ENCODE peak calls at places on chromosomes 2 and 18, in five cellular contexts. E is mammary epithelial cell; I is sigmoid colon; C is HFF-Myc; X is CD8-positive, alpha-beta T cell. M is an unnamed sample.

GRCh38 chr18:39842042-39842791 is 2112.8 kb upstream of the PIK3C3 start:
- DNase-seq in E (no peak), I (no peak), C (no peak), X (no peak), M (no peak)

GRCh38 chr2:186059096-186059495 is 320.5 kb downstream of the FSIP2 start:
- DNase-seq in E (no peak), I (no peak), C (no peak), X (no peak), M (no peak)

GRCh38 chr2:88857951-88858406 is 166.5 kb downstream of the RPIA start:
- DNase-seq in E (peak; percentile 2), I (no peak), C (peak; percentile 46), X (no peak), M (no peak)

GRCh38 chr18:6885992-6886823 is 156.7 kb downstream of the ARHGAP28 start:
- DNase-seq in E (peak; percentile 32), I (no peak), C (peak; percentile 50), X (no peak), M (peak; percentile 20)

GRCh38 chr18:31624892-31625640 is 33.4 kb downstream of the TTR start:
- DNase-seq in E (no peak), I (no peak), C (no peak), X (no peak), M (no peak)

GRCh38 chr2:25479761-25480160 is 138.0 kb upstream of the DNMT3A start:
- DNase-seq in E (peak; percentile 9), I (no peak), C (no peak), X (no peak), M (no peak)

GRCh38 chr18:58578835-58579560 is 49.9 kb downstream of the ALPK2 start:
- DNase-seq in E (peak; percentile 49), I (no peak), C (no peak), X (no peak), M (peak; percentile 76)

GRCh38 chr2:185188656-185189055 is 549.9 kb upstream of the FSIP2 start:
- DNase-seq in E (no peak), I (no peak), C (no peak), X (no peak), M (no peak)

GRCh38 chr18:506264-506663 is 5.8 kb upstream of the COLEC12 start:
- DNase-seq in E (no peak), I (no peak), C (no peak), X (no peak), M (no peak)

GRCh38 chr2:236346366-236346765 is 82.2 kb upstream of the ASB18 start:
- DNase-seq in E (no peak), I (no peak), C (no peak), X (no peak), M (no peak)

GRCh38 chr2:85887566-85888019 is 1.2 kb downstream of the ST3GAL5 start:
- DNase-seq in E (peak; percentile 56), I (peak; percentile 86), C (no peak), X (peak; percentile 62), M (no peak)

GRCh38 chr2:196823750-196824149 is 14.6 kb upstream of the C2orf66 start:
- DNase-seq in E (peak; percentile 67), I (no peak), C (no peak), X (no peak), M (no peak)

GRCh38 chr2:219453691-219454131 is 19.1 kb downstream of the SPEG start:
- DNase-seq in E (peak; percentile 76), I (peak; percentile 100), C (peak; percentile 86), X (no peak), M (peak; percentile 73)

GRCh38 chr18:42706618-42707017 is 408.9 kb downstream of the RIT2 start:
- DNase-seq in E (peak; percentile 92), I (no peak), C (no peak), X (no peak), M (no peak)

GRCh38 chr2:11750422-11750821 is 4.0 kb downstream of the LPIN1 start:
- DNase-seq in E (peak; percentile 62), I (no peak), C (peak; percentile 67), X (peak; percentile 59), M (no peak)

GRCh38 chr2:43171789-43172188 is 54.6 kb downstream of the ZFP36L2 start:
- DNase-seq in E (no peak), I (peak; percentile 83), C (peak; percentile 51), X (no peak), M (no peak)

GRCh38 chr2:118661184-118661583 is 186.3 kb downstream of the EN1 start:
- DNase-seq in E (no peak), I (no peak), C (no peak), X (no peak), M (no peak)

GRCh38 chr18:76339246-76339620 is 155.8 kb downstream of the ZNF516 start:
- DNase-seq in E (peak; percentile 22), I (no peak), C (no peak), X (no peak), M (no peak)

GRCh38 chr2:108491848-108492247 is 42.4 kb upstream of the LIMS1 start:
- DNase-seq in E (no peak), I (no peak), C (no peak), X (no peak), M (no peak)

GRCh38 chr2:128594953-128595677 is 276.4 kb upstream of the HS6ST1 start:
- DNase-seq in E (no peak), I (peak; percentile 45), C (no peak), X (no peak), M (no peak)

GRCh38 chr2:56456791-56457190 is 273.0 kb downstream of the CCDC85A start:
- DNase-seq in E (no peak), I (no peak), C (no peak), X (no peak), M (no peak)

GRCh38 chr18:53191634-53192033 is 851.6 kb downstream of the DCC start:
- DNase-seq in E (no peak), I (no peak), C (no peak), X (no peak), M (no peak)

GRCh38 chr2:203720922-203721672 is 14.7 kb downstream of the CD28 start:
- DNase-seq in E (no peak), I (no peak), C (no peak), X (no peak), M (no peak)
- TF ChIP-seq CTCF in E (no peak), I (no peak), C (no peak), X (no peak), M (no peak)

DNA sequence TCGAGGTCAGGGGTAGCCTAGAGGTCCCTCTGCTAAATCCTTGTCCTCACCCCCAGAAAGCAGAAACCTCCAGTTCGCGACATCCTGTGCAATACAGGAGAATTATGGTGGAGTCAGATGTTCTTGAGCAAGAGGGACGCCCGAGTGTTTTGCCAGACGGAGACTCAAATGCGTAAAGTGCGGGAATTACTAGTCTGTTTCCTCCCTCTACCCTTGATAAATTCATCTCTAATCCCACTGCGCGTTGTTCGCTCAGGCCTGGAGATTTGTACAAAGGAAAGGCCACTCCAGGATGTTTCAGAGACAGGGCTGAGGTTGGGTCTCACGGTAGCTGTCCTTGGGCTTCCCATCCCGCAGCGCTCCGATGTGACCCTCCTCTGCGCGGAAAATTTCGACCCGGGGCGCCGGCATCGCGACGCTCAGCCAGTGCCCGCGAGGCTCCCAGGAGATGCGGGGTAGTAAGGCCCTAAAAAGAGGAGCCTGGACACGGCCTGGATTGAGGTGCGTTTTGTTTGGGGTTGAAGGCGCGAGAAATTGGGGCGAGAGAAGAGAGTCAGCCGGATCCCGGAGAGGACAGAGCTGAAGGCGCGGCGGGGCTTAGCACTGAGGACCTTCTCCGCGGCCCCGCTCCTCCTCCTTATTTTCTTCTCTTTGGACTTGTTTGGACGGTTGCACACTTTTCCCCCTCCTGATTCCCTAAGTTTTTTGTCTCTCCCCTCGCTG is 2.6 kb upstream of the NEUROD1 start:
- DNase-seq in E (no peak), I (no peak), C (no peak), X (no peak), M (no peak)
- H3K4me3 ChIP-seq in E (no peak overlapping the region), I (peak overlapping the region; percentile 28), C (peak overlapping the region; percentile 13), X (no peak overlapping the region), M (no peak overlapping the region)

GRCh38 chr2:23547725-23548124 is 162.7 kb downstream of the KLHL29 start:
- DNase-seq in E (no peak), I (no peak), C (no peak), X (no peak), M (no peak)
- TF ChIP-seq CTCF in E (no peak), I (no peak), C (no peak), X (no peak), M (no peak)

DNA sequence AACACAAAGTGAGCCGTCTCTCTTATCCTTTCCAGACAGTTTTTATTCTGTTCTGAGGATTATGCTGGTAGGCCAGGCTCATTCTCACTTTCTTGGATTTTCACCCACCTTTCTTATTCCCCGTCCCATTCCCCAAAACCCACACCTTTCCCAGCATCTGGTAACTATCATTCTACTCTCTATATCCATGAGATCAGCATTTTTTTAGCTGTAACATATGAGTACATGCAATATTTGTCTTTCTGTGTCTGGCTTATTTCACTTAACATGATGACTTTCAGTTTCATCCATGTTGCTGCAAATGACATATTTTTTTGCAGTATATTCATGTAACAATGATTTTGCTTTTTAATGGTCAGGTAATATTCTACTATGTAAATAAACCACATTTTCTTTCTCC is 289.5 kb downstream of the RPRM start:
- DNase-seq in E (no peak), I (no peak), C (no peak), X (no peak), M (no peak)
- H3K4me3 ChIP-seq in E (no peak overlapping the region), I (no peak overlapping the region), C (no peak overlapping the region), X (no peak overlapping the region), M (no peak overlapping the region)

DNA sequence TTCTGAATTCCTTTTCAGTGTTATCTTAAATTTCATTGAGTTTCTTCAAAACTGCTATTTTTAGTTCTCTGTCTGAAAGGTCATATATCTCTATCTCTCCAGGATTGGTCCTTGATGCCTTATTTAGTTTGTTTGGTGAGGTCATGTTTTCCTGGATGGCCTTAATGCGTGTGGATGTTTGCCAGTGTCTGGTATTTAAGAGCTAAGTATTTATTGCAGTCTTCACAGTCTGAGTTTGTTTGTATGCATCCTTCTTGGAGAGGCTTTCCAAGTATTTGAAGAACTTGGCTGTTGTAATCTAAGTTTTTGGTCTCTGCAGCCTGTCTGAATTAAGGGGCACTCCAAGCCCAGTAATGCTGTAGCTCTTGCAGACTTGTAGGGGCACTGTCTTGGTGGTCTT is 249.3 kb downstream of the ZNF385B start:
- DNase-seq in E (no peak), I (no peak), C (no peak), X (no peak), M (peak; percentile 91)
- TF ChIP-seq CTCF in E (no peak), I (no peak), C (no peak), X (no peak), M (no peak)

DNA sequence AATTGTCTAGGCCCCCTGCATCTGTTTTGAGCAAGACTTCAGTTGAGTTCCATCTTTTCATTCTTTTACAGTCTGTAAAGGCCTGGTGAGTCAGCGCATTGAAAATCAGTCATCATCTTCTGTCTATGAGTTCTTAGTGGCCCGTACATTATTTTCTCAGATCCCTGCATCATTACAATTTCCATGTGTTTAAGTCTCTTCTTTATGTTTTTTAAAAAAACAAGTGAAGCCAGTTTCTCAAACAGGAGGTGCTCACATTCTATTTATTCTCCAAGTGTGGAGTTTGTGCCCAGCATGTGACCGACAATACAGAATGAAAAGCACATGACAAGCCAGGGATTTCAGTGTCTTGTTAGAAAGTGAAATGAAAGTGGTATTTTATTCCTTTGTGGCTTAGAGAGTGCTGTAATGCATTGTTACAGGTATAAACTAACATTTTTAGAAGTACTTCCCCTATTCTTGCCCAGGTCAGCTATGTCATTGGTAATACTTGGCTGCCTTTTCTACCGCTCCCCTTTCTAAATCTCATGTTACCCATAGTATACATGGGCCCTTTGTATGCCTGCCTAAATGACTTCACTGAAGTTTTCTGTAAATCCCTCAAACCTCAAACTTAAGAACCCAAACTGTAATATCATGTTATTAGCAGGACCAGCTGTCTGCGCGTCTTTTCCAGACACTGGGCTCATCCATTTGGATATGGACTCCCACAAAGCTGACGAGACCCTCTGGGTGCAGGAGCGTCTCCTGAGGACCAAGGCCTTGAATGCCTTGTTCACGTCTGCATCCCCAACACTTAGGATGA is 67.6 kb downstream of the FEZ2 start:
- DNase-seq in E (no peak), I (no peak), C (no peak), X (no peak), M (peak; percentile 45)
- H3K4me3 ChIP-seq in E (no peak overlapping the region), I (no peak overlapping the region), C (no peak overlapping the region), X (no peak overlapping the region), M (no peak overlapping the region)

GRCh38 chr2:65282492-65283053 is 54.9 kb downstream of the ACTR2 start:
- DNase-seq in E (no peak), I (no peak), C (no peak), X (no peak), M (no peak)
- TF ChIP-seq CTCF in E (no peak), I (no peak), C (no peak), X (no peak), M (no peak)